ENCODE peak calls at places on chromosomes 11 and 22, in five cellular contexts. C, K, R, Z and H are unnamed samples.

GRCh38 chr11:34787899-34788298 is 128.3 kb downstream of the APIP start:
- DNase-seq in Z (peak; percentile 11), K (no peak), C (no peak), R (no peak), H (no peak)

GRCh38 chr22:42299586-42300285 is 29.3 kb upstream of the TCF20 start:
- DNase-seq in Z (no peak), C (no peak), K (no peak), R (no peak), H (no peak)

GRCh38 chr11:32497951-32498350 is 62.6 kb upstream of the WT1 start:
- DNase-seq in K (no peak), C (no peak), Z (no peak), R (no peak), H (no peak)

GRCh38 chr11:111422494-111423249 is 43.6 kb upstream of the POU2AF1 start:
- DNase-seq in R (peak; percentile 37), C (peak; percentile 33), Z (peak; percentile 26), K (peak; percentile 37), H (no peak)

GRCh38 chr11:70203749-70204465 is 811 bp downstream of the FADD start:
- DNase-seq in K (peak; percentile 19), Z (peak; percentile 86), R (peak; percentile 87), C (peak; percentile 92), H (peak; percentile 49)

GRCh38 chr11:93032580-93032979 is 63.1 kb downstream of the MTNR1B start:
- DNase-seq in K (no peak), Z (peak; percentile 30), R (peak; percentile 44), C (no peak), H (no peak)

GRCh38 chr11:126519653-126520573 is 164.4 kb downstream of the ST3GAL4 start:
- DNase-seq in C (no peak), Z (no peak), R (no peak), K (no peak), H (no peak)

GRCh38 chr11:122215244-122215992 is 99.4 kb upstream of the BLID start:
- DNase-seq in Z (peak; percentile 99), C (peak; percentile 95), R (peak; percentile 99), K (peak; percentile 51), H (no peak)

GRCh38 chr22:23110190-23110921 is 31.4 kb downstream of the RSPH14 start:
- DNase-seq in K (no peak), Z (no peak), C (no peak), R (no peak), H (no peak)

GRCh38 chr11:36446135-36446534 is 63.9 kb downstream of the TRAF6 start:
- DNase-seq in C (no peak), R (no peak), Z (no peak), K (no peak), H (no peak)

GRCh38 chr11:119975561-119976152 is 162.3 kb downstream of the TRIM29 start:
- DNase-seq in Z (no peak), R (no peak), C (no peak), K (no peak), H (no peak)

GRCh38 chr11:45450189-45450588 is 164.0 kb upstream of the SYT13 start:
- DNase-seq in K (no peak), R (peak; percentile 57), C (no peak), Z (peak; percentile 29), H (no peak)

GRCh38 chr22:44305455-44305854 is 7.3 kb downstream of the SHISAL1 start:
- DNase-seq in K (no peak), R (no peak), Z (no peak), C (no peak), H (no peak)

GRCh38 chr22:36334081-36334831 is 53.5 kb downstream of the MYH9 start:
- DNase-seq in C (peak; percentile 48), Z (no peak), K (no peak), R (peak; percentile 46), H (no peak)

GRCh38 chr22:46853191-46853590 is 90.7 kb downstream of the TBC1D22A start:
- DNase-seq in K (no peak), C (no peak), Z (no peak), R (no peak), H (no peak)

GRCh38 chr11:116446542-116446941 is 326.2 kb downstream of the BUD13 start:
- DNase-seq in R (no peak), C (no peak), Z (no peak), K (no peak), H (no peak)

GRCh38 chr22:49666146-49666809 is 161.4 kb downstream of the BRD1 start:
- DNase-seq in C (no peak), Z (no peak), R (no peak), K (no peak), H (no peak)

GRCh38 chr11:94838027-94838610 is 70.0 kb downstream of the AMOTL1 start:
- DNase-seq in C (no peak), K (no peak), R (no peak), Z (no peak), H (no peak)

GRCh38 chr11:69004411-69005182 is 8.4 kb downstream of the MRGPRF start:
- DNase-seq in K (no peak), C (no peak), Z (no peak), R (no peak), H (no peak)

GRCh38 chr11:65425971-65426838 is 3.6 kb downstream of the NEAT1 start:
- DNase-seq in R (peak; percentile 88), K (peak; percentile 42), C (peak; percentile 88), Z (peak; percentile 89), H (no peak)

GRCh38 chr22:42817556-42817955 is 39.5 kb downstream of the ARFGAP3 start:
- DNase-seq in Z (no peak), K (no peak), R (no peak), C (no peak), H (no peak)

GRCh38 chr11:63892233-63892632 is 24.7 kb downstream of the RCOR2 start:
- DNase-seq in K (no peak), R (peak; percentile 70), C (peak; percentile 76), Z (peak; percentile 57), H (no peak)

GRCh38 chr11:17810041-17810440 is 75.5 kb downstream of the KCNC1 start:
- DNase-seq in Z (no peak), C (no peak), K (no peak), R (no peak), H (no peak)

GRCh38 chr11:132493786-132494185 is 1038.5 kb downstream of the OPCML start:
- DNase-seq in Z (no peak), R (no peak), K (no peak), C (no peak), H (no peak)

GRCh38 chr11:3939211-3939610 is 83.7 kb downstream of the STIM1 start:
- DNase-seq in K (no peak), C (peak; percentile 88), Z (peak; percentile 95), R (peak; percentile 96), H (no peak)

GRCh38 chr11:86672007-86672621 is at the start of gene ME3:
- DNase-seq in R (peak; percentile 63), K (no peak), Z (peak; percentile 44), C (peak; percentile 75), H (no peak)

GRCh38 chr22:18119409-18120110 is 9.0 kb downstream of the TUBA8 start:
- DNase-seq in Z (no peak), K (no peak), C (no peak), R (no peak), H (no peak)

GRCh38 chr11:76206327-76207081 is at the start of gene WNT11:
- DNase-seq in K (no peak), Z (no peak), C (peak; percentile 43), R (peak; percentile 32), H (no peak)

GRCh38 chr11:12246169-12246568 is 131.2 kb upstream of the PARVA start:
- DNase-seq in Z (no peak), R (no peak), C (no peak), K (no peak), H (no peak)

GRCh38 chr11:67405196-67405567 is 1.3 kb downstream of the TBC1D10C start:
- DNase-seq in K (no peak), R (no peak), Z (no peak), C (no peak), H (no peak)

GRCh38 chr11:73185680-73186293 is 32.3 kb upstream of the P2RY2 start:
- DNase-seq in C (peak; percentile 60), Z (peak; percentile 69), R (peak; percentile 81), K (no peak), H (peak; percentile 96)
- H2AFZ ChIP-seq in C (no peak overlapping the region), Z (peak overlapping the region; percentile 83), R (no peak overlapping the region), K (peak overlapping the region; percentile 99), H (peak overlapping the region; percentile 63)

DNA sequence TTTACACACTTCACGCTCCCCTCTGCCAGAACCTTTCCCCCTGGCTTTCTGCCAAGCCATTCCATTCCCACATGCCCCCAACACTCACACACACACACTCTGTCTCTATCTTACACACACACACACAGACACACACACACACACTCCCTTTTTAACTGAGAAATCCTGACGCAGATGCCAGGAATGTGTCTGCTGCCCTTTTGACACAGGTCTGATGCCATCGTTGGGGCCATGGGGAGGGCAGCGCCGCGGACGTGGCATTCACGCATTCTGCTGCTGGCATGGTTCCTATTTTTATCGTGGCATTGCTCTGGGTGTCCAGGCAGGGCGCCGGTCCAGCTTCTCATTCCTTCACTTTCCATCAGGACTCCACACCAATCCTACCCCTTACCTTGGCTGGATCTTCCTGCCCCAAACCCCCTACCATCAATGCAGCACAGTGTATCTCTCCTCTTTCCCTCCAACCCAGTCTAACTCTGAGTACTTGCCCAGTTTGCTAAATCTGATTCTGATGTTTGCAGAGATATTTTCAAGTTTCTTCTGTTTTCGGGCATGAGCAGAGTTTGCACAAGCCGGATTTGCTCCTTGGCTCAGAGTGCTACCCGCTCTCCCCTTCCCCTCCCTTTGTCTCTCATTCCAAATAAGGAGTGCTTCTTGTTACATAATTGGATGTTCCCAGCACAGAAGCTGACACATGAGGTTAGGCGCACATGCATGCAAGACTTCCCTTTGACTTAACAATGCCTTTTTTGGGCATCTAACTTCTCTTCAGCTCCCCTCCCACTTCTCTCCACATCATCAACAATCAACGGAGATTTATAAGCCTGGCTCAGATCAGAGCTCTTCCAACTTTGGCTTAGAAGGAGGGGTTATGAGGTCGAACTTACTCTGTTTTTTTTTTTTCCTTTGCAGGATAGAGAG is 18.8 kb downstream of the SNX19 start:
- DNase-seq in R (peak; percentile 99), C (no peak), K (no peak), Z (peak; percentile 99), H (no peak)
- H3K4me3 ChIP-seq in R (no peak overlapping the region), C (peak overlapping the region; percentile 38), K (no peak overlapping the region), Z (peak overlapping the region; percentile 8), H (no peak overlapping the region)

GRCh38 chr22:38282397-38282796 is 9.6 kb upstream of the TMEM184B start:
- DNase-seq in C (peak; percentile 28), K (no peak), R (peak; percentile 53), Z (peak; percentile 21), H (no peak)

GRCh38 chr22:38286915-38287669 is 14.3 kb upstream of the TMEM184B start:
- DNase-seq in R (no peak), C (no peak), Z (no peak), K (no peak), H (no peak)

GRCh38 chr22:38285015-38285414 is 12.2 kb upstream of the TMEM184B start:
- DNase-seq in Z (no peak), K (no peak), R (no peak), C (no peak), H (no peak)

GRCh38 chr22:38289583-38290082 is 16.8 kb upstream of the TMEM184B start:
- DNase-seq in Z (no peak), C (no peak), K (no peak), R (no peak), H (no peak)

DNA sequence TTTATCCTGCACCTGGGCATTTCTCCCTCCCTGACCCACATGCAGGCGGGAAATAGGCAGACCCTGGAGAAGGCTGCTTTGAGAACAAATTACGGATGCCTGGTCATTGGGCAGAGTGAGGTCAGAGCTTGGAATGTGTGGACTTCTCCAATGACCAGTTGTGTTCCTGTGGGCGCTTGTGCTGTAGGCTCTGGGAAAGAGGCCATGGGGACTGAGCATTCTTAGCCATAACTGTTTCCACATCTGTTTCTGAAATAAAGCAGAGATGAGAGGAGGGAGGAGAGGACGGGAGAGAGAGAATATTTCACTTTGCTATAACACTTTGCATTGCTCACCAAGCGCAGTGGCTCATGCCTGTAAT is 11.2 kb upstream of the TMEM184B start:
- DNase-seq in Z (peak; percentile 96), C (peak; percentile 97), R (peak; percentile 95), K (no peak), H (no peak)
- H3K9ac ChIP-seq in Z (no peak overlapping the region), C (peak overlapping the region; percentile 65), R (no peak overlapping the region), K (no peak overlapping the region), H (no peak overlapping the region)

GRCh38 chr11:10605941-10606381 is 37.5 kb upstream of the LYVE1 start:
- DNase-seq in K (no peak), Z (peak; percentile 87), R (peak; percentile 67), C (peak; percentile 82), H (no peak)
- H2AFZ ChIP-seq in K (no peak overlapping the region), Z (peak overlapping the region; percentile 59), R (no peak overlapping the region), C (no peak overlapping the region), H (no peak overlapping the region)